ENCODE peak calls at places on chromosomes 7 and 10, in six cellular contexts. P is H1, C is K562, T is SK-N-SH, E is HepG2, M is GM12878. Z is an unnamed sample. For H3K79me2, the result is how much of the 10 kb centered on the place peaks cover.

GRCh38 chr7:131370523-131370968 is 42.9 kb downstream of the MKLN1 start:
- DNase-seq in P (no peak), E (no peak), C (no peak), M (peak), T (no peak), Z (no peak)

GRCh38 chr7:153043440-153043839 is 283.9 kb downstream of the ACTR3B start:
- DNase-seq in P (no peak), T (no peak), M (no peak), E (no peak), C (no peak), Z (no peak)

GRCh38 chr7:47786557-47787248 is 161.6 kb downstream of the PKD1L1 start:
- DNase-seq in T (no peak), E (peak), P (peak), C (no peak), M (no peak), Z (peak)

GRCh38 chr7:78173192-78173591 is 374.6 kb downstream of the PHTF2 start:
- DNase-seq in M (no peak), T (no peak), P (no peak), E (no peak), C (no peak), Z (no peak)

GRCh38 chr10:124802313-124802675 is 675 bp downstream of the ABRAXAS2 start:
- DNase-seq in C (no peak), M (no peak), T (no peak), E (no peak), P (no peak), Z (no peak)

GRCh38 chr7:1920266-1920681 is 250.2 kb downstream of the ELFN1 start:
- DNase-seq in C (no peak), T (no peak), P (no peak), M (no peak), E (no peak), Z (no peak)

GRCh38 chr7:67423058-67423457 is 426.4 kb downstream of the TYW1 start:
- DNase-seq in C (no peak), P (no peak), M (no peak), E (no peak), T (peak), Z (no peak)

GRCh38 chr7:66859794-66860645 is 61.0 kb upstream of the TMEM248 start:
- DNase-seq in T (no peak), P (no peak), M (no peak), C (no peak), E (no peak), Z (no peak)

GRCh38 chr10:71715026-71715425 is 4.6 kb downstream of the C10orf105 start:
- DNase-seq in M (no peak), P (no peak), E (no peak), C (no peak), T (no peak), Z (no peak)

GRCh38 chr7:129041929-129042200 is 13.0 kb downstream of the TNPO3 start:
- DNase-seq in P (no peak), C (no peak), M (no peak), T (no peak), E (no peak), Z (no peak)

GRCh38 chr7:154931906-154932305 is 71.0 kb downstream of the PAXIP1 start:
- DNase-seq in P (no peak), E (no peak), C (no peak), T (no peak), M (no peak), Z (no peak)

GRCh38 chr7:157270060-157270444 is 66.8 kb upstream of the DNAJB6 start:
- DNase-seq in P (no peak), T (no peak), C (no peak), M (no peak), E (no peak), Z (no peak)

GRCh38 chr10:9342865-9343450 is 1288.5 kb downstream of the GATA3 start:
- DNase-seq in M (no peak), C (no peak), T (peak), E (peak), P (no peak), Z (no peak)

GRCh38 chr7:130365511-130366441 is 14.5 kb upstream of the CPA1 start:
- DNase-seq in P (no peak), E (no peak), M (peak), T (peak), C (no peak), Z (no peak)

GRCh38 chr10:8229153-8229552 is 174.7 kb downstream of the GATA3 start:
- DNase-seq in E (no peak), P (no peak), T (no peak), M (no peak), C (no peak), Z (no peak)

GRCh38 chr7:22702516-22702915 is 24.5 kb upstream of the IL6 start:
- DNase-seq in E (no peak), M (no peak), P (no peak), T (no peak), C (no peak), Z (no peak)

GRCh38 chr10:121221991-121222390 is 370.8 kb downstream of the WDR11 start:
- DNase-seq in P (no peak), M (no peak), C (no peak), E (no peak), T (no peak), Z (no peak)

DNA sequence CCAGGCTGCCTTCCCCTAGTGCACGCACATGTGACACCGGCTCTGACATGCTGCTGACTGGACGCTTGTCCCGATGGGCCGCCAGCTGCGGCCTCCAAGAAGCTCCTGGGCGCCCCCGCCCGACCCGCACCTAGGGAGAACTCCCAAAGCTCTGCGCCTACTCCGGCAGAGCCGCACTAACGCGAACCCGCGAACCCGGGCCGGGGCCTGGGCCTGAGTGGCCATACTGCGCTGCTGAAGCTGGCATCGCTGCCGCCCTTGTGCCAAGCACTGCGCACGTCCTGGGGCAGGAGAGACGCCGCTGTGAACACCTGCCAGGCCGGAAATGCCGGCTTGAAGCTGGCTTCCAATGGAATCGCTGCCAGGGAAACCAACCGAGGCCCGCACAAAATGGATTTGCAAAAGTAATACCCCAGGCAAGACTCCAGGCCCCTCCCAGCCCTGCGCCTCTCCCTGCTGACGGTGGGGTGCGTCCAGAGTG is 85.1 kb downstream of the WASHC2A start:
- DNase-seq in C (no peak), E (no peak), T (peak), M (no peak), P (peak), Z (no peak)
- TF ChIP-seq RAD21 in C (peak), E (no peak), T (no peak), M (no peak), P (peak), Z (no peak)

GRCh38 chr10:113006656-113007342 is 56.8 kb downstream of the TCF7L2 start:
- DNase-seq in C (no peak), T (no peak), P (no peak), M (no peak), E (no peak), Z (no peak)
- H3K79me2 ChIP-seq in C (under half), T (under half), P (half or more), M (under half), E (half or more), Z (half or more)

DNA sequence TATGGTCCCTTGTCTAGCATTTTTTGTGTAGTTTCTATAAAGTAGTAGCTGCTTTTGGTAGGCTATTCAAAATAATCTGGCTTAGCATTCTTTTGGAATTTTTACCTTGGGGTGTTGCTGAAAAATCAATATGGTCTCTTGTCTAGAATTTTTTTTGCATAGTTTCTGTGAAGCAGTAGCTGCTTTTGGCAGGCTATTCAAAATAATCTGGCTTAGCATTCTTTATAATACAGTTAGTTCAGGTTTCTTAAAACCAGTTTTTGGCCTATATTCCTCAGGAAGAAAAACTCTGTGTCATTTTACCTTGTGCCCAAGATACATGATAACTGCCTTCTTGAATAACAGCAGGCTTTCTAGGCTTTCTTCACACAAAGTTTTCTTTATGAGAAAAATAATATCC is 302.0 kb downstream of the SUGCT start:
- DNase-seq in E (no peak), C (no peak), T (no peak), M (no peak), P (no peak), Z (no peak)
- TF ChIP-seq JUND in E (no peak), C (no peak), T (no peak), M (no peak), P (no peak), Z (no peak)

DNA sequence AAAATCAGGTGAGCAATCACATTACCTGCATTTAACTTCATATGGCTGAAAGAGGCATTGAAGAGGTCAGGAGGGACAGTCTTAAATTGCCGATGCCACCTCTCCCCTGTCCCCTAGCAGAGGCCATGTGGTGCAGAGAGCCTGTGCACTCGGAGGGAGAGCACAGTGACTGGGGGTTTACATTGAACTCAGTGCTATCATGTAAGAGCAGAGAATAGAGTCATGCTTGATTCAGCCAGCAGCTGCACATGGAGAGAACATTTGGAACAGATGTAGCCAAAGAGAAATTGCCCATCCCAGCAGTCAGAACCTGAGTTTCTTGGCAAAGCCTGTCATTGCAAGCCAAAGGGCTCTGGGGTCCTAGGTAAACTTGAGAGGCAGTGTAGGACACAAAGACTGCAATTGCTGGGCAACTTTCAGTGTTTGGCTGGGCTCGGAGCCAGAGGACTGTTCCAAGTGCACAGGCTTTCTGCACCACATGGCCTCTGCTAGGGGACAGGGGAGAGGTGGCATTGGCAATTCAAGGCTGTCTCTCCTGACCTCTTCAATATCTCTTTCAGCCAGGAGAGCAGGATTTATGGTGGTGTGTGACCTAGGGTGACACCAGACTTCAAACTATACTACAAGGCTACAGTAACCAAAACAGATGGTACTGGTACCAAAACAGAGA is 267.1 kb downstream of the REEP3 start:
- DNase-seq in M (no peak), P (no peak), C (no peak), E (no peak), T (no peak), Z (no peak)
- TF ChIP-seq RAD21 in M (no peak), P (no peak), C (no peak), E (no peak), T (no peak), Z (no peak)

Z was measured in HCT116.